ENCODE peak calls at places on chromosome 1, in ten cellular contexts. One of them, this sample, is unnamed.

GRCh38 chr1:9112961-9113880 is 15.7 kb downstream of the GPR157 start:
- DNase-seq in neural progenitor cell: no peak
- DNase-seq in kidney glomerular epithelial cell: no peak
- DNase-seq in Ammon's horn: no peak
- DNase-seq in tibial artery: no peak
- DNase-seq in nucleus accumbens: no peak
- DNase-seq in psoas muscle: peak
- DNase-seq in GM23338: no peak
- DNase-seq in H9: no peak
- DNase-seq in stimulated activated CD4-positive, alpha-beta T cell treated with anti-CD3 and anti-CD28 coated beads, TNF-alpha, amount 100 ng/mL, for 4 hours: no peak
- DNase-seq in this sample: no peak

GRCh38 chr1:162159515-162159914 is 90.0 kb downstream of the NOS1AP start:
- DNase-seq in GM23338: no peak
- DNase-seq in neural progenitor cell: no peak
- DNase-seq in kidney glomerular epithelial cell: no peak
- DNase-seq in psoas muscle: no peak
- DNase-seq in tibial artery: no peak
- DNase-seq in nucleus accumbens: no peak
- DNase-seq in H9: no peak
- DNase-seq in Ammon's horn: no peak
- DNase-seq in stimulated activated CD4-positive, alpha-beta T cell treated with anti-CD3 and anti-CD28 coated beads, TNF-alpha, amount 100 ng/mL, for 4 hours: no peak
- DNase-seq in this sample: no peak

GRCh38 chr1:161207173-161207572 is 5.0 kb downstream of the NDUFS2 start:
- DNase-seq in psoas muscle: no peak
- DNase-seq in kidney glomerular epithelial cell: no peak
- DNase-seq in tibial artery: no peak
- DNase-seq in H9: no peak
- DNase-seq in GM23338: no peak
- DNase-seq in Ammon's horn: no peak
- DNase-seq in stimulated activated CD4-positive, alpha-beta T cell treated with anti-CD3 and anti-CD28 coated beads, TNF-alpha, amount 100 ng/mL, for 4 hours: no peak
- DNase-seq in nucleus accumbens: no peak
- DNase-seq in neural progenitor cell: no peak
- DNase-seq in this sample: no peak

GRCh38 chr1:240247899-240248298 is 156.2 kb downstream of the FMN2 start:
- DNase-seq in neural progenitor cell: no peak
- DNase-seq in kidney glomerular epithelial cell: no peak
- DNase-seq in psoas muscle: no peak
- DNase-seq in H9: no peak
- DNase-seq in GM23338: no peak
- DNase-seq in nucleus accumbens: no peak
- DNase-seq in stimulated activated CD4-positive, alpha-beta T cell treated with anti-CD3 and anti-CD28 coated beads, TNF-alpha, amount 100 ng/mL, for 4 hours: no peak
- DNase-seq in tibial artery: no peak
- DNase-seq in Ammon's horn: no peak
- DNase-seq in this sample: no peak

GRCh38 chr1:56469640-56470371 is 109.6 kb downstream of the PLPP3 start:
- DNase-seq in Ammon's horn: peak
- DNase-seq in kidney glomerular epithelial cell: peak
- DNase-seq in H9: no peak
- DNase-seq in GM23338: no peak
- DNase-seq in neural progenitor cell: no peak
- DNase-seq in nucleus accumbens: no peak
- DNase-seq in stimulated activated CD4-positive, alpha-beta T cell treated with anti-CD3 and anti-CD28 coated beads, TNF-alpha, amount 100 ng/mL, for 4 hours: no peak
- DNase-seq in tibial artery: no peak
- DNase-seq in psoas muscle: no peak
- DNase-seq in this sample: no peak

GRCh38 chr1:209646558-209646957 is 5.7 kb downstream of the LAMB3 start:
- DNase-seq in Ammon's horn: no peak
- DNase-seq in neural progenitor cell: peak
- DNase-seq in stimulated activated CD4-positive, alpha-beta T cell treated with anti-CD3 and anti-CD28 coated beads, TNF-alpha, amount 100 ng/mL, for 4 hours: no peak
- DNase-seq in nucleus accumbens: no peak
- DNase-seq in H9: peak
- DNase-seq in psoas muscle: no peak
- DNase-seq in GM23338: peak
- DNase-seq in kidney glomerular epithelial cell: peak
- DNase-seq in tibial artery: no peak
- DNase-seq in this sample: no peak

GRCh38 chr1:210104103-210104502 is 128.5 kb upstream of the SERTAD4 start:
- DNase-seq in Ammon's horn: no peak
- DNase-seq in kidney glomerular epithelial cell: peak
- DNase-seq in nucleus accumbens: no peak
- DNase-seq in H9: no peak
- DNase-seq in neural progenitor cell: no peak
- DNase-seq in stimulated activated CD4-positive, alpha-beta T cell treated with anti-CD3 and anti-CD28 coated beads, TNF-alpha, amount 100 ng/mL, for 4 hours: no peak
- DNase-seq in tibial artery: no peak
- DNase-seq in GM23338: no peak
- DNase-seq in psoas muscle: no peak
- DNase-seq in this sample: no peak

GRCh38 chr1:171468120-171468790 is 17.1 kb upstream of the PRRC2C start:
- DNase-seq in psoas muscle: no peak
- DNase-seq in neural progenitor cell: no peak
- DNase-seq in nucleus accumbens: no peak
- DNase-seq in kidney glomerular epithelial cell: peak
- DNase-seq in Ammon's horn: no peak
- DNase-seq in stimulated activated CD4-positive, alpha-beta T cell treated with anti-CD3 and anti-CD28 coated beads, TNF-alpha, amount 100 ng/mL, for 4 hours: no peak
- DNase-seq in GM23338: no peak
- DNase-seq in H9: no peak
- DNase-seq in tibial artery: no peak
- DNase-seq in this sample: no peak

GRCh38 chr1:160167056-160167455 is 15.7 kb downstream of the ATP1A4 start:
- DNase-seq in GM23338: no peak
- DNase-seq in tibial artery: no peak
- DNase-seq in H9: no peak
- DNase-seq in psoas muscle: no peak
- DNase-seq in stimulated activated CD4-positive, alpha-beta T cell treated with anti-CD3 and anti-CD28 coated beads, TNF-alpha, amount 100 ng/mL, for 4 hours: no peak
- DNase-seq in kidney glomerular epithelial cell: no peak
- DNase-seq in neural progenitor cell: no peak
- DNase-seq in Ammon's horn: no peak
- DNase-seq in nucleus accumbens: no peak
- DNase-seq in this sample: no peak

GRCh38 chr1:226061793-226062557 is 541 bp upstream of the H3-3A start:
- DNase-seq in neural progenitor cell: peak
- DNase-seq in stimulated activated CD4-positive, alpha-beta T cell treated with anti-CD3 and anti-CD28 coated beads, TNF-alpha, amount 100 ng/mL, for 4 hours: no peak
- DNase-seq in H9: peak
- DNase-seq in Ammon's horn: peak
- DNase-seq in psoas muscle: peak
- DNase-seq in tibial artery: peak
- DNase-seq in GM23338: peak
- DNase-seq in kidney glomerular epithelial cell: peak
- DNase-seq in nucleus accumbens: peak
- DNase-seq in this sample: no peak

GRCh38 chr1:52400131-52400530 is 4.1 kb downstream of the ORC1 start:
- DNase-seq in psoas muscle: no peak
- DNase-seq in tibial artery: no peak
- DNase-seq in neural progenitor cell: no peak
- DNase-seq in H9: no peak
- DNase-seq in GM23338: no peak
- DNase-seq in Ammon's horn: no peak
- DNase-seq in nucleus accumbens: no peak
- DNase-seq in kidney glomerular epithelial cell: no peak
- DNase-seq in stimulated activated CD4-positive, alpha-beta T cell treated with anti-CD3 and anti-CD28 coated beads, TNF-alpha, amount 100 ng/mL, for 4 hours: no peak
- DNase-seq in this sample: no peak

GRCh38 chr1:155091071-155092051 is 12.7 kb downstream of the EFNA3 start:
- DNase-seq in psoas muscle: peak
- DNase-seq in nucleus accumbens: peak
- DNase-seq in stimulated activated CD4-positive, alpha-beta T cell treated with anti-CD3 and anti-CD28 coated beads, TNF-alpha, amount 100 ng/mL, for 4 hours: peak
- DNase-seq in Ammon's horn: peak
- DNase-seq in tibial artery: peak
- DNase-seq in neural progenitor cell: peak
- DNase-seq in GM23338: peak
- DNase-seq in H9: peak
- DNase-seq in kidney glomerular epithelial cell: peak
- DNase-seq in this sample: peak